ENCODE peak calls at places on chromosome 15, in four cellular contexts. X is IMR-90, A is iPS DF 6.9, O is trophoblast cell. J is an unnamed sample. For H3K4me1, the result is how much of the 10 kb centered on the place peaks cover.

GRCh38 chr15:34358367-34358766 is 8.6 kb downstream of the LPCAT4 start:
- DNase-seq in X (no peak), A (no peak), O (no peak), J (no peak)

GRCh38 chr15:47551559-47551958 is 165.7 kb upstream of the SEMA6D start:
- DNase-seq in X (no peak), A (no peak), O (no peak), J (no peak)

GRCh38 chr15:85099195-85099803 is 117.6 kb downstream of the PDE8A start:
- DNase-seq in X (no peak), A (no peak), O (no peak), J (no peak)

GRCh38 chr15:69290346-69291164 is 8.2 kb upstream of the PAQR5 start:
- DNase-seq in X (no peak), A (no peak), O (no peak), J (no peak)

GRCh38 chr15:38842991-38843610 is 278.5 kb upstream of the RASGRP1 start:
- DNase-seq in X (peak), A (no peak), O (no peak), J (no peak)

GRCh38 chr15:87033056-87033455 is 953.4 kb downstream of the AGBL1 start:
- DNase-seq in X (no peak), A (no peak), O (no peak), J (no peak)

GRCh38 chr15:40843885-40844542 is at the start of gene SPINT1:
- DNase-seq in X (no peak), A (no peak), O (no peak), J (no peak)

GRCh38 chr15:62324382-62324781 is 159.3 kb upstream of the C2CD4B start:
- DNase-seq in X (no peak), A (no peak), O (peak), J (no peak)

GRCh38 chr15:70643783-70644125 is 119.6 kb downstream of the UACA start:
- DNase-seq in X (no peak), A (no peak), O (no peak), J (no peak)

GRCh38 chr15:29418931-29419330 is 149.3 kb upstream of the NSMCE3 start:
- DNase-seq in X (no peak), A (no peak), O (no peak), J (no peak)

GRCh38 chr15:94887406-94887805 is 656.0 kb downstream of the MCTP2 start:
- DNase-seq in X (no peak), A (no peak), O (no peak), J (no peak)

GRCh38 chr15:85406916-85407315 is 26.5 kb downstream of the AKAP13 start:
- DNase-seq in X (peak), A (no peak), O (peak), J (no peak)

GRCh38 chr15:90184119-90184785 is 16.9 kb upstream of the SEMA4B start:
- DNase-seq in X (no peak), A (no peak), O (peak), J (peak)

GRCh38 chr15:61908241-61908640 is 152.0 kb downstream of the VPS13C start:
- DNase-seq in X (no peak), A (no peak), O (no peak), J (no peak)

GRCh38 chr15:71335591-71335990 is 220.3 kb downstream of the THSD4 start:
- DNase-seq in X (peak), A (no peak), O (no peak), J (no peak)

GRCh38 chr15:90895571-90896117 is 7.5 kb upstream of the MAN2A2 start:
- DNase-seq in X (no peak), A (no peak), O (no peak), J (no peak)

GRCh38 chr15:80403712-80404056 is 498 bp upstream of the ARNT2 start:
- DNase-seq in X (no peak), A (no peak), O (no peak), J (no peak)

GRCh38 chr15:67049351-67050044 is 15.9 kb upstream of the SMAD3 start:
- DNase-seq in X (peak), A (no peak), O (peak), J (no peak)

DNA sequence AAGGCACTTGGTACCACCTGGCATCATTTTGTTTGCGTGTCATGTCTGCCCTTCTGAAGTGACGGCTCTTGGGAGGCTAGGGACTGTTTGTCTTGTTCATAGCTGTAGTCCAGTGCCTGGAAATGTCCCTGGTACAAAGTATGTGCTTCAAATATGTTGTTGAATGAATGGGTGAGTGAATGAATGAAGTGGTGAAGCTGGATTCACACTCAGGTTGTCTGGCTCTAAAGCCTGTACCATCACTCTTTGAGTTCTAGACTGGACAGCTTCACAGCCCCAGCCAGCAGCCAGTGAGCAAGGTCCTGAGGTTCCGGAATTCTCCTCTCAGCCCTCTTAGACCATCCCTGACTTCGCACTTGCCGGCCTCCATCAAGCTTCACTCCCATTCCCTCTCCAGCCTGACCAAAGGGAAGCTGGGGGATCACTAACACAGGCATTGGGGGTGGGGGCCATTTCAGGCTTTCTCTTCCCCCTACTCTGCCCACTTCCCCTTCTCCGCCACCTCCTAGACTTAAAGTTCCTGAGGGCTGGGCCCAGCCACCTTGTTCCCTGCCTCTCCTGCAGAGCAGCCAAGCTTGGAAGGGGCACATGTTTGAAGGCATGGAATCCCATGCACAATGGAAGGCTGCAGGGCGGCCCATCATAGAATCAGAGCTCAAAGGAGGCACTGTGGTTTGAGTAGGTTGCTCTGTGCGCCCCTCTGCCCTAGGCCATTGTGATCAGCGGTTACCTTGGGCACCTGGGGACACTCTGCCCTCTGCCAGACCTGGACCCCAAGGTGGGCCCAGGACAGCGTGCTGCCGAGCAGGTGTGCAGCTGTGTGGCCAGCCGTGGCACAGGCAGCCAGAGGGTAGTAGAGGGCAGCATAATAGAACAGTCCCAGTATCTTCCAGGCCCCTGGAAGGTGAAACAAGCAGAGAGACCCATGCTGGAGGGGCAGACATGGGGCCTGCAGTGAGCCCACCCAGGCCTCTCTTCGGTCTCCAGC is 7.7 kb downstream of the STRA6 start:
- DNase-seq in X (no peak), A (no peak), O (no peak), J (no peak)
- H3K4me1 ChIP-seq in X (under half), A (under half), O (under half), J (under half)

DNA sequence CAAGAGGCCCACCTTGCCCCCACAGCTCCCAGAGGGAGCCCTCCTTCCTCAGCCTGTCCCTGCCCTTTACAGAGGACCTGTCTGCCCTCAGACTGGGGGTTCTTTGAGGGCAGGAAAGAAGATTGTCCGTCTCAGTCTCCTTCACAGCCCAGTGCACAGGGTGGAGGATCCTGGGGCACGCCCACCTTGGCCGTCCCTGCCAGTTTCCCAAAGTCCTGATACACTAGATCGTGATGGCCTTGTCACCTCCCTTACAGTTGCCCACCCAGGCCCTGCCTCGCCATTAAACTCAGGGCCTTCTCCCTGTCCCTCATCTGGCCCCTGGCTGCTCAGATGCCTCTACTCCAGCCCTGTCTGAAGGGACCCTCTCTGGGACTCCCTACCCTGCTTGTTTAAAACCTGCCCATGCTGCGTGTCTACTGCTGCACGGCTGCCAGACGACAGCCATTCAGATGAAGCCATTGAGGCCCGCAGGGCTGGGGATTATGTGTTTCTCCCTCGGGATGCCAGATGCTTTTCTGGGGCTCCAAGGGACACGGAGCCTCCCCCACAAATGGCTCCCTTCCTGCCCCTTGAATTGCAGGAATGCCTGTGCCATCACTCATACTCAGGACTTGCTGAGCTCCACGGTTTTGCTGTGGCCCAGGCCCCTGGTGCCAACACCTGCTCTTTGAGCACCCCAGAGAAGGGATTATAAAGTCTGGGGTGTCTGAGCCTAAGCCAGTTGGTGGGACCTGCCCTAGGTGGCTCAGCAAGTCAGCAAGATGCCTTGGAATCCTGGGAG is 27.8 kb downstream of the ACSBG1 start:
- DNase-seq in X (peak), A (no peak), O (no peak), J (no peak)
- H3K27ac ChIP-seq in X (no peak), A (no peak), O (no peak), J (no peak)

DNA sequence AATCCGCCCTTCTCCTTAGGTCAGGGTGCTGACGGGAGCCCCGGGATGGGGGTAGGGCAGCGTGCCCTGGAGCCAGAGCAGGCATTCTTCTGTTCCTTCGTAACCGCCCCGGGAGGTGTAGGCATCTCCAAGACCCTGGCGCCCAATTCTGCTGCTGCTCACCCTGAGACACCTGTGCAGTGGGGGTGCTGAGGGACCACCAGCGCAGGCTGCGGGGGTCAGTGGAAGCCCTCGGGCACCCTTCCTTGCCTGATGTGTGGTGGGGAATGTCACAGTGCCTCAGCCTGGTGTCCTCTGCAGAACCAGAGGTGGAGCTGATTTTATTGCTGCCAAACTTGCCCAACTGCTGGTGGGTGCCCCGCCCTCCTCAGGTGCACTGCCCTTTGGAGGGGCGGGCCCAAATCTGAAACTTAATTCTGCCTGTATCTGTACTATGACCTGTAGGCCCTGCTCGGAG is 7.3 kb downstream of the CSK start:
- DNase-seq in X (no peak), A (no peak), O (no peak), J (no peak)
- H3K4me1 ChIP-seq in X (under half), A (under half), O (under half), J (half or more)

GRCh38 chr15:31211353-31211752 is 109.8 kb upstream of the TRPM1 start:
- DNase-seq in X (no peak), A (no peak), O (no peak), J (no peak)

GRCh38 chr15:31206386-31207174 is 105.1 kb upstream of the TRPM1 start:
- DNase-seq in X (no peak), A (no peak), O (no peak), J (no peak)

GRCh38 chr15:31208804-31209203 is 107.3 kb upstream of the TRPM1 start:
- DNase-seq in X (no peak), A (no peak), O (no peak), J (no peak)

GRCh38 chr15:31203999-31204398 is 102.5 kb upstream of the TRPM1 start:
- DNase-seq in X (no peak), A (no peak), O (no peak), J (no peak)

DNA sequence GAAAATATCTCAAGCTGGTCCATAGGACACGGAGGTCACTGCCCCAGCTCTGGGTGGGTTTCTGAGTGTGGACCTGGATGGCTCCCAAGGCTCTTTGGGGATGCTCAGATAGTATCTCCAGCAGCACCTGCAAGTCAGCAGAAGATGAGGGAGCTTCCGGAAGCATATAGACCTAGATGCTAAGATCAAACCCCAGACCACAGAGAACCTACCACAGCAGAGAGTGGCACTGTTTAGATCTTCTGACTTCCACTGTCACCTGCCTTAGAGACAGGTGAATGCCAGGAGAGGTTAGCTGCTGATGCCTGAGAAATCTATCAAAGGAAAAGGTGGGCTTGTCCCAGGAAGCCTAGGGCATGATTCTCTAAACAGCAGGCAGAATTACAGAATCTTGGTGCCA is 105.7 kb upstream of the TRPM1 start:
- DNase-seq in X (no peak), A (no peak), O (no peak), J (no peak)
- H3K27ac ChIP-seq in X (no peak), A (no peak), O (no peak), J (no peak)

GRCh38 chr15:58458076-58458475 is 26.3 kb downstream of the LIPC start:
- DNase-seq in X (no peak), A (no peak), O (no peak), J (no peak)

GRCh38 chr15:58460108-58460507 is 28.3 kb downstream of the LIPC start:
- DNase-seq in X (peak), A (no peak), O (no peak), J (no peak)

GRCh38 chr15:58459562-58459961 is 27.8 kb downstream of the LIPC start:
- DNase-seq in X (no peak), A (no peak), O (no peak), J (no peak)

GRCh38 chr15:58457466-58457965 is 25.7 kb downstream of the LIPC start:
- DNase-seq in X (peak), A (no peak), O (no peak), J (no peak)

GRCh38 chr15:58459045-58459444 is 27.3 kb downstream of the LIPC start:
- DNase-seq in X (no peak), A (no peak), O (no peak), J (no peak)
- H3K4me1 ChIP-seq in X (under half), A (under half), O (under half), J (under half)